ENCODE peak calls at places on chromosomes 11 and 22, in nine cellular contexts. Q is activated naive CD8-positive, alpha-beta T cell treated with anti-CD3 and anti-CD28 coated beads, Interleukin-2, amount 50 U/mL, for 24 hours; C is NAMALWA; K is amniotic stem cell; G is fibroblast of mammary gland; P is germinal center; M is GM12865; X is activated naive CD4-positive, alpha-beta T cell; L is NCI-H748 treated with DMSO at 0.1 percent for 48 hours. U is an unnamed sample.

GRCh38 chr22:46081036-46081830 is 69.1 kb upstream of the PPARA start:
- DNase-seq in Q (no peak), C (no peak), K (no peak), G (no peak), P (no peak), M (no peak), X (no peak), L (no peak), U (no peak)

GRCh38 chr22:41197046-41197807 is 7.9 kb upstream of the L3MBTL2 start:
- DNase-seq in Q (peak), C (peak), K (peak), G (peak), P (peak), M (peak), X (peak), L (peak), U (peak)

GRCh38 chr22:24975813-24976341 is 23.4 kb downstream of the KIAA1671 start:
- DNase-seq in Q (no peak), C (no peak), K (no peak), G (peak), P (no peak), M (no peak), X (no peak), L (no peak), U (no peak)

GRCh38 chr11:134261626-134262488 is 8.5 kb downstream of the ACAD8 start:
- DNase-seq in Q (peak), C (peak), K (no peak), G (peak), P (peak), M (peak), X (no peak), L (no peak), U (peak)

GRCh38 chr22:32217465-32217864 is 12.6 kb upstream of the RFPL2 start:
- DNase-seq in Q (no peak), C (no peak), K (no peak), G (no peak), P (no peak), M (no peak), X (no peak), L (no peak), U (no peak)

GRCh38 chr11:131606936-131607335 is 236.5 kb downstream of the NTM start:
- DNase-seq in Q (no peak), C (no peak), K (no peak), G (no peak), P (no peak), M (no peak), X (no peak), L (no peak), U (no peak)

GRCh38 chr11:128759597-128759996 is 65.7 kb downstream of the FLI1 start:
- DNase-seq in Q (no peak), C (no peak), K (no peak), G (no peak), P (no peak), M (no peak), X (no peak), L (no peak), U (no peak)

GRCh38 chr11:86244063-86244521 is 461 bp upstream of the EED start:
- DNase-seq in Q (peak), C (no peak), K (peak), G (peak), P (peak), M (peak), X (peak), L (no peak), U (peak)

GRCh38 chr11:9315078-9315688 is 790 bp upstream of the TMEM41B start:
- DNase-seq in Q (peak), C (no peak), K (no peak), G (peak), P (no peak), M (no peak), X (no peak), L (no peak), U (peak)

GRCh38 chr11:9493492-9493891 is 32.7 kb downstream of the ZNF143 start:
- DNase-seq in Q (no peak), C (no peak), K (no peak), G (peak), P (no peak), M (no peak), X (no peak), L (no peak), U (no peak)

GRCh38 chr11:12287374-12288211 is 89.8 kb upstream of the PARVA start:
- DNase-seq in Q (no peak), C (peak), K (peak), G (peak), P (no peak), M (peak), X (no peak), L (no peak), U (peak)

GRCh38 chr11:107591098-107591445 is at the start of gene ELMOD1:
- DNase-seq in Q (peak), C (no peak), K (no peak), G (peak), P (peak), M (peak), X (no peak), L (no peak), U (peak)

GRCh38 chr11:122833133-122833470 is 5.2 kb upstream of the CRTAM start:
- DNase-seq in Q (no peak), C (no peak), K (no peak), G (no peak), P (no peak), M (no peak), X (no peak), L (no peak), U (no peak)

GRCh38 chr22:25622011-25622410 is 57.5 kb downstream of the GRK3 start:
- DNase-seq in Q (no peak), C (no peak), K (no peak), G (no peak), P (no peak), M (no peak), X (no peak), L (no peak), U (no peak)

GRCh38 chr11:65776196-65776595 is 4.6 kb downstream of the AP5B1 start:
- DNase-seq in Q (no peak), C (no peak), K (no peak), G (peak), P (no peak), M (no peak), X (no peak), L (no peak), U (no peak)

GRCh38 chr11:68685656-68686380 is 1.5 kb downstream of the GAL start:
- DNase-seq in Q (no peak), C (no peak), K (no peak), G (no peak), P (no peak), M (no peak), X (no peak), L (no peak), U (no peak)

GRCh38 chr11:27427183-27427980 is 45.2 kb downstream of the LGR4 start:
- DNase-seq in Q (no peak), C (no peak), K (no peak), G (peak), P (no peak), M (no peak), X (no peak), L (no peak), U (no peak)

GRCh38 chr11:124798991-124799383 is 1.2 kb downstream of the MSANTD2 start:
- DNase-seq in Q (no peak), C (peak), K (peak), G (peak), P (no peak), M (peak), X (no peak), L (no peak), U (no peak)

GRCh38 chr11:1255151-1255550 is 32.3 kb downstream of the MUC5B start:
- DNase-seq in Q (no peak), C (no peak), K (no peak), G (no peak), P (no peak), M (no peak), X (no peak), L (no peak), U (no peak)

GRCh38 chr11:2529173-2529572 is 84.4 kb downstream of the KCNQ1 start:
- DNase-seq in Q (no peak), C (no peak), K (no peak), G (no peak), P (no peak), M (no peak), X (no peak), L (no peak), U (no peak)

GRCh38 chr22:19143967-19144400 is 467 bp downstream of the ESS2 start:
- DNase-seq in Q (peak), C (peak), K (no peak), G (no peak), P (peak), M (peak), X (no peak), L (no peak), U (no peak)

GRCh38 chr11:17230867-17231851 is 23.4 kb upstream of the PIK3C2A start:
- DNase-seq in Q (peak), C (peak), K (no peak), G (no peak), P (no peak), M (peak), X (no peak), L (no peak), U (no peak)

GRCh38 chr11:58659404-58659803 is 36.9 kb downstream of the CNTF start:
- DNase-seq in Q (no peak), C (no peak), K (no peak), G (no peak), P (no peak), M (no peak), X (no peak), L (no peak), U (no peak)

GRCh38 chr11:112213753-112214152 is 12.5 kb upstream of the PTS start:
- DNase-seq in Q (no peak), C (no peak), K (no peak), G (no peak), P (no peak), M (no peak), X (no peak), L (no peak), U (no peak)

GRCh38 chr22:39268645-39269044 is 23.9 kb upstream of the PDGFB start:
- DNase-seq in Q (no peak), C (no peak), K (no peak), G (no peak), P (no peak), M (no peak), X (no peak), L (no peak), U (no peak)

GRCh38 chr11:76683496-76684095 is 13.0 kb upstream of the LRRC32 start:
- DNase-seq in Q (no peak), C (no peak), K (no peak), G (no peak), P (no peak), M (no peak), X (no peak), L (no peak), U (no peak)

GRCh38 chr22:46027219-46028068 is 50.5 kb upstream of the WNT7B start:
- DNase-seq in Q (no peak), C (no peak), K (no peak), G (no peak), P (no peak), M (no peak), X (no peak), L (no peak), U (peak)

GRCh38 chr11:105153392-105153791 is 13.8 kb upstream of the CARD18 start:
- DNase-seq in Q (no peak), C (no peak), K (no peak), G (no peak), P (no peak), M (no peak), X (no peak), L (no peak), U (no peak)

GRCh38 chr11:64339754-64340408 is at the start of gene CCDC88B:
- DNase-seq in Q (peak), C (peak), K (no peak), G (no peak), P (peak), M (peak), X (peak), L (no peak), U (no peak)

GRCh38 chr11:3944198-3944597 is 88.7 kb downstream of the STIM1 start:
- DNase-seq in Q (no peak), C (no peak), K (no peak), G (peak), P (no peak), M (no peak), X (no peak), L (no peak), U (no peak)

GRCh38 chr11:66617148-66617814 is 851 bp downstream of the RBM14 start:
- DNase-seq in Q (no peak), C (peak), K (no peak), G (peak), P (no peak), M (no peak), X (no peak), L (no peak), U (peak)

GRCh38 chr11:118924591-118925585 is 838 bp downstream of the BCL9L start:
- DNase-seq in Q (peak), C (peak), K (no peak), G (peak), P (peak), M (peak), X (no peak), L (no peak), U (peak)